ENCODE peak calls at places on chromosomes 3 and 15, in four cellular contexts. One of them, this sample, is unnamed.

GRCh38 chr15:48402778-48403177 is 71.5 kb downstream of the DUT start:
- DNase-seq in DND-41: no peak
- DNase-seq in effector memory CD4-positive, alpha-beta T cell: no peak
- DNase-seq in caudate nucleus: no peak
- DNase-seq in this sample: no peak

GRCh38 chr15:69304176-69304533 is 5.4 kb downstream of the PAQR5 start:
- DNase-seq in DND-41: no peak
- DNase-seq in effector memory CD4-positive, alpha-beta T cell: no peak
- DNase-seq in caudate nucleus: no peak
- DNase-seq in this sample: no peak

GRCh38 chr3:43413676-43414368 is 127.5 kb downstream of the SNRK start:
- DNase-seq in DND-41: no peak
- DNase-seq in effector memory CD4-positive, alpha-beta T cell: no peak
- DNase-seq in caudate nucleus: no peak
- DNase-seq in this sample: no peak

GRCh38 chr15:89192771-89193170 is 28.6 kb downstream of the RLBP1 start:
- DNase-seq in DND-41: no peak
- DNase-seq in effector memory CD4-positive, alpha-beta T cell: no peak
- DNase-seq in caudate nucleus: no peak
- DNase-seq in this sample: no peak

GRCh38 chr3:126908752-126909275 is 74.1 kb upstream of the PLXNA1 start:
- DNase-seq in DND-41: no peak
- DNase-seq in effector memory CD4-positive, alpha-beta T cell: no peak
- DNase-seq in caudate nucleus: no peak
- DNase-seq in this sample: no peak

GRCh38 chr3:45038096-45038455 is 12.0 kb downstream of the CLEC3B start:
- DNase-seq in DND-41: no peak
- DNase-seq in effector memory CD4-positive, alpha-beta T cell: no peak
- DNase-seq in caudate nucleus: no peak
- DNase-seq in this sample: no peak

GRCh38 chr3:89098173-89098572 is 9.2 kb upstream of the EPHA3 start:
- DNase-seq in DND-41: no peak
- DNase-seq in effector memory CD4-positive, alpha-beta T cell: no peak
- DNase-seq in caudate nucleus: no peak
- DNase-seq in this sample: no peak

GRCh38 chr15:87347806-87348515 is 908.6 kb downstream of the NTRK3 start:
- DNase-seq in DND-41: no peak
- DNase-seq in effector memory CD4-positive, alpha-beta T cell: no peak
- DNase-seq in caudate nucleus: no peak
- DNase-seq in this sample: no peak

GRCh38 chr3:101351834-101352233 is 31.5 kb upstream of the IMPG2 start:
- DNase-seq in DND-41: no peak
- DNase-seq in effector memory CD4-positive, alpha-beta T cell: no peak
- DNase-seq in caudate nucleus: no peak
- DNase-seq in this sample: no peak

GRCh38 chr3:146345900-146346299 is 95.0 kb upstream of the PLSCR4 start:
- DNase-seq in DND-41: no peak
- DNase-seq in effector memory CD4-positive, alpha-beta T cell: no peak
- DNase-seq in caudate nucleus: no peak
- DNase-seq in this sample: no peak

GRCh38 chr15:35481064-35481463 is 64.9 kb downstream of the DPH6 start:
- DNase-seq in DND-41: no peak
- DNase-seq in effector memory CD4-positive, alpha-beta T cell: no peak
- DNase-seq in caudate nucleus: no peak
- DNase-seq in this sample: no peak

GRCh38 chr3:10505050-10505790 is at the start of gene ATP2B2:
- DNase-seq in DND-41: peak
- DNase-seq in effector memory CD4-positive, alpha-beta T cell: no peak
- DNase-seq in caudate nucleus: peak
- DNase-seq in this sample: no peak

GRCh38 chr3:176155012-176155411 is 1042.3 kb downstream of the TBL1XR1 start:
- DNase-seq in DND-41: no peak
- DNase-seq in effector memory CD4-positive, alpha-beta T cell: no peak
- DNase-seq in caudate nucleus: no peak
- DNase-seq in this sample: no peak

GRCh38 chr3:128226794-128227399 is 73.6 kb downstream of the EEFSEC start:
- DNase-seq in DND-41: peak
- DNase-seq in effector memory CD4-positive, alpha-beta T cell: no peak
- DNase-seq in caudate nucleus: peak
- DNase-seq in this sample: peak

GRCh38 chr3:55402886-55403605 is 84.1 kb downstream of the WNT5A start:
- DNase-seq in DND-41: no peak
- DNase-seq in effector memory CD4-positive, alpha-beta T cell: no peak
- DNase-seq in caudate nucleus: no peak
- DNase-seq in this sample: no peak

GRCh38 chr3:188338081-188338480 is 184.1 kb downstream of the LPP start:
- DNase-seq in DND-41: no peak
- DNase-seq in effector memory CD4-positive, alpha-beta T cell: no peak
- DNase-seq in caudate nucleus: no peak
- DNase-seq in this sample: no peak

GRCh38 chr3:126883241-126883640 is 99.7 kb upstream of the PLXNA1 start:
- DNase-seq in DND-41: no peak
- DNase-seq in effector memory CD4-positive, alpha-beta T cell: no peak
- DNase-seq in caudate nucleus: no peak
- DNase-seq in this sample: no peak

GRCh38 chr3:140553591-140553990 is 124.3 kb upstream of the TRIM42 start:
- DNase-seq in DND-41: no peak
- DNase-seq in effector memory CD4-positive, alpha-beta T cell: no peak
- DNase-seq in caudate nucleus: no peak
- DNase-seq in this sample: no peak

GRCh38 chr3:121834079-121834730 is 655 bp downstream of the IQCB1 start:
- DNase-seq in DND-41: no peak
- DNase-seq in effector memory CD4-positive, alpha-beta T cell: no peak
- DNase-seq in caudate nucleus: no peak
- DNase-seq in this sample: no peak

GRCh38 chr3:14374444-14374883 is 27.9 kb upstream of the SLC6A6 start:
- DNase-seq in DND-41: no peak
- DNase-seq in effector memory CD4-positive, alpha-beta T cell: no peak
- DNase-seq in caudate nucleus: no peak
- DNase-seq in this sample: no peak

GRCh38 chr15:88376574-88377174 is 90.5 kb downstream of the MRPL46 start:
- DNase-seq in DND-41: no peak
- DNase-seq in effector memory CD4-positive, alpha-beta T cell: no peak
- DNase-seq in caudate nucleus: no peak
- DNase-seq in this sample: no peak

GRCh38 chr3:166177130-166177529 is 339.9 kb upstream of the BCHE start:
- DNase-seq in DND-41: no peak
- DNase-seq in effector memory CD4-positive, alpha-beta T cell: no peak
- DNase-seq in caudate nucleus: no peak
- DNase-seq in this sample: no peak

GRCh38 chr3:53202331-53203015 is 41.5 kb downstream of the PRKCD start:
- DNase-seq in DND-41: no peak
- DNase-seq in effector memory CD4-positive, alpha-beta T cell: no peak
- DNase-seq in caudate nucleus: no peak
- DNase-seq in this sample: peak

GRCh38 chr15:56496635-56497034 is 31.7 kb upstream of the MNS1 start:
- DNase-seq in DND-41: peak
- DNase-seq in effector memory CD4-positive, alpha-beta T cell: no peak
- DNase-seq in caudate nucleus: no peak
- DNase-seq in this sample: peak